ENCODE peak calls at places on chromosomes 13 and 19, in six cellular contexts. S is H7; H is DMS79 treated with DMSO at 0.1 percent for 48 hours; L is stimulated activated CD4-positive, alpha-beta T cell treated with anti-CD3 and anti-CD28 coated beads, Interleukin-1b, Interleukin-23, amount 100 ng/mL, for 24 hours; T is activated CD4-positive, alpha-beta T cell treated with anti-CD3 and anti-CD28 coated beads, Interleukin-2, amount 10 ng/mL, durations not matched to agents 7 days and 5 days; Y is CD4-positive, alpha-beta T cell. J is an unnamed sample.

GRCh38 chr13:81116461-81117282 is 775.7 kb upstream of the SPRY2 start:
- DNase-seq in S (no peak), H (no peak), L (no peak), T (no peak), Y (no peak), J (no peak)

GRCh38 chr19:34962945-34963530 is 991 bp downstream of the ZNF792 start:
- DNase-seq in S (peak), H (peak), L (no peak), T (no peak), Y (peak), J (no peak)

GRCh38 chr13:94534171-94534570 is 54.7 kb upstream of the DCT start:
- DNase-seq in S (no peak), H (no peak), L (no peak), T (no peak), Y (no peak), J (no peak)

GRCh38 chr13:108795841-108796240 is 166.4 kb downstream of the MYO16 start:
- DNase-seq in S (peak), H (no peak), L (no peak), T (no peak), Y (no peak), J (no peak)

GRCh38 chr19:49801966-49802661 is 11.0 kb downstream of the FUZ start:
- DNase-seq in S (peak), H (no peak), L (no peak), T (no peak), Y (no peak), J (no peak)

GRCh38 chr13:47184311-47184710 is 287.5 kb upstream of the HTR2A start:
- DNase-seq in S (no peak), H (no peak), L (no peak), T (no peak), Y (no peak), J (no peak)

GRCh38 chr19:55087542-55087935 is 11.9 kb downstream of the EPS8L1 start:
- DNase-seq in S (peak), H (peak), L (no peak), T (no peak), Y (no peak), J (no peak)

GRCh38 chr13:91154553-91154952 is 192.9 kb upstream of the MIR17HG start:
- DNase-seq in S (no peak), H (no peak), L (no peak), T (no peak), Y (no peak), J (no peak)

GRCh38 chr19:16361926-16362325 is 37.3 kb downstream of the KLF2 start:
- DNase-seq in S (no peak), H (no peak), L (no peak), T (no peak), Y (no peak), J (no peak)

GRCh38 chr19:43691755-43692154 is 21.8 kb upstream of the PLAUR start:
- DNase-seq in S (no peak), H (no peak), L (no peak), T (no peak), Y (no peak), J (no peak)

GRCh38 chr19:39878398-39878797 is 32.2 kb upstream of the FBL start:
- DNase-seq in S (peak), H (no peak), L (no peak), T (no peak), Y (no peak), J (no peak)

GRCh38 chr19:15248648-15249559 is 16.7 kb upstream of the EPHX3 start:
- DNase-seq in S (no peak), H (no peak), L (no peak), T (no peak), Y (no peak), J (no peak)